ENCODE peak calls at places on chromosomes 3 and 15, in nine cellular contexts. X is esophagus muscularis mucosa, L is right lobe of liver, H is HepG2, O is upper lobe of right lung, V is stomach, U is colonic mucosa, J is hepatocyte, W is body of pancreas. Q is an unnamed sample.
A peak's percentile ranks its signal among the peaks of the same experiment; 100 is the strongest.

GRCh38 chr3:154522031-154522430 is 92.0 kb upstream of the GPR149 start:
- DNase-seq in X (no peak), L (no peak), H (no peak), O (no peak), V (no peak), U (no peak), J (no peak), W (no peak), Q (no peak)

GRCh38 chr15:70632079-70632850 is 131.1 kb downstream of the UACA start:
- DNase-seq in X (peak; percentile 70), L (no peak), H (no peak), O (no peak), V (no peak), U (no peak), J (peak; percentile 22), W (no peak), Q (no peak)

GRCh38 chr3:45105855-45106655 is 40.1 kb downstream of the CDCP1 start:
- DNase-seq in X (no peak), L (no peak), H (no peak), O (no peak), V (no peak), U (no peak), J (no peak), W (no peak), Q (no peak)

GRCh38 chr15:43808435-43808950 is 8.1 kb downstream of the HYPK start:
- DNase-seq in X (no peak), L (no peak), H (no peak), O (no peak), V (no peak), U (no peak), J (no peak), W (no peak), Q (no peak)

GRCh38 chr3:172607305-172608121 is 84.3 kb upstream of the TNFSF10 start:
- DNase-seq in X (peak; percentile 60), L (no peak), H (no peak), O (no peak), V (no peak), U (no peak), J (no peak), W (peak; percentile 39), Q (no peak)

GRCh38 chr3:42043116-42043796 is 47.9 kb upstream of the TRAK1 start:
- DNase-seq in X (no peak), L (no peak), H (peak; percentile 87), O (no peak), V (no peak), U (peak; percentile 19), J (peak; percentile 71), W (peak; percentile 30), Q (peak; percentile 73)

GRCh38 chr15:47711654-47712053 is 5.7 kb upstream of the SEMA6D start:
- DNase-seq in X (no peak), L (no peak), H (peak; percentile 1), O (no peak), V (no peak), U (no peak), J (no peak), W (no peak), Q (no peak)

GRCh38 chr3:49346797-49347251 is 7.0 kb upstream of the USP4 start:
- DNase-seq in X (no peak), L (no peak), H (no peak), O (no peak), V (no peak), U (no peak), J (no peak), W (no peak), Q (no peak)

GRCh38 chr3:29914861-29915524 is 634.1 kb downstream of the RBMS3 start:
- DNase-seq in X (no peak), L (no peak), H (no peak), O (no peak), V (no peak), U (no peak), J (peak; percentile 6), W (no peak), Q (no peak)

GRCh38 chr15:35595656-35596055 is 49.7 kb upstream of the DPH6 start:
- DNase-seq in X (no peak), L (no peak), H (no peak), O (no peak), V (no peak), U (no peak), J (no peak), W (no peak), Q (peak; percentile 45)

GRCh38 chr3:159418571-159419526 is 569.8 kb upstream of the IL12A start:
- DNase-seq in X (no peak), L (no peak), H (no peak), O (no peak), V (no peak), U (no peak), J (peak; percentile 13), W (no peak), Q (no peak)

GRCh38 chr15:49627407-49627877 is 6.6 kb downstream of the DTWD1 start:
- DNase-seq in X (no peak), L (no peak), H (peak; percentile 30), O (no peak), V (no peak), U (no peak), J (no peak), W (no peak), Q (no peak)

GRCh38 chr3:11845661-11846060 is 1.0 kb downstream of the TAMM41 start:
- DNase-seq in X (no peak), L (no peak), H (no peak), O (no peak), V (no peak), U (peak; percentile 19), J (peak; percentile 11), W (no peak), Q (no peak)

GRCh38 chr15:88954431-88955277 is 41.5 kb upstream of the MFGE8 start:
- DNase-seq in X (no peak), L (no peak), H (no peak), O (no peak), V (no peak), U (no peak), J (peak; percentile 11), W (peak; percentile 7), Q (peak; percentile 11)

GRCh38 chr15:26561994-26562730 is 210.7 kb downstream of the GABRB3 start:
- DNase-seq in X (no peak), L (no peak), H (no peak), O (no peak), V (no peak), U (no peak), J (no peak), W (no peak), Q (no peak)

GRCh38 chr3:84567796-84568195 is 391.0 kb upstream of the CADM2 start:
- DNase-seq in X (no peak), L (no peak), H (no peak), O (no peak), V (no peak), U (no peak), J (no peak), W (no peak), Q (no peak)

GRCh38 chr3:53795176-53795575 is 51.0 kb downstream of the CHDH start:
- DNase-seq in X (no peak), L (no peak), H (no peak), O (no peak), V (no peak), U (no peak), J (no peak), W (no peak), Q (no peak)

GRCh38 chr3:115975353-115975752 is 352.0 kb downstream of the GAP43 start:
- DNase-seq in X (no peak), L (no peak), H (peak; percentile 8), O (no peak), V (no peak), U (no peak), J (peak; percentile 19), W (no peak), Q (no peak)

GRCh38 chr3:23439080-23439479 is 236.0 kb downstream of the UBE2E2 start:
- DNase-seq in X (no peak), L (no peak), H (no peak), O (no peak), V (no peak), U (no peak), J (no peak), W (no peak), Q (no peak)
- H3K4me1 ChIP-seq in X (no peaks in the 10 kb centered on the region), L (no peaks in the 10 kb centered on the region), H (no peaks in the 10 kb centered on the region), O (no peaks in the 10 kb centered on the region), V (peaks cover 7% of the 10 kb centered on the region), U (no peaks in the 10 kb centered on the region), J (no peaks in the 10 kb centered on the region), W (no peaks in the 10 kb centered on the region), Q (peaks cover 16% of the 10 kb centered on the region)

DNA sequence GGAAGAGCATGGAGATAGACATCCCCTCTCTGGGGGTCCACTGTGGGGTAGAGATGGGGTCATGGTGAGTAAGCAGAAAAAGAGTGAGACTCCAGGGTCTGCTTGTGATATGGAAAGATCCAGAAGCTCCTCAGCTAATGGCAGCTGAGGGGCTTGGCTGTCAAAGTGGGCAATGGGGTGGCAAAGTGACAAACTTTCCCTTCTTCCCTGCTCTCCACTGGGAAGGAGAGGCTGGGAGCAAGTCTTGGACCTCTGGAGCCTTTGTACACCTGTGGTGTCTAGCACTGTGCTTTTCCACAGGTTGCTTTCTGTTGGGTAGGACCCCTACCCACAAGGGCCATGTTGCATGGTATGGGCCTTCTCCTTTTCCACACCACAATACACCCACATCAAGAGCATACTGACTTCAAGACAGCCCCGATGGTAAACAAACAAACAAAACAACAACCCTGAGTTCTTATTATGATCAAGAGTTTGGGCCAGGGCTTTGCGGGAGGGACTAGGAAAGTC is 3.5 kb downstream of the ITGA11 start:
- DNase-seq in X (no peak), L (peak; percentile 16), H (no peak), O (no peak), V (no peak), U (no peak), J (no peak), W (no peak), Q (no peak)
- TF ChIP-seq CTCF in X (no peak), L (no peak), H (no peak), O (no peak), V (no peak), U (no peak), J (no peak), W (no peak), Q (no peak)

DNA sequence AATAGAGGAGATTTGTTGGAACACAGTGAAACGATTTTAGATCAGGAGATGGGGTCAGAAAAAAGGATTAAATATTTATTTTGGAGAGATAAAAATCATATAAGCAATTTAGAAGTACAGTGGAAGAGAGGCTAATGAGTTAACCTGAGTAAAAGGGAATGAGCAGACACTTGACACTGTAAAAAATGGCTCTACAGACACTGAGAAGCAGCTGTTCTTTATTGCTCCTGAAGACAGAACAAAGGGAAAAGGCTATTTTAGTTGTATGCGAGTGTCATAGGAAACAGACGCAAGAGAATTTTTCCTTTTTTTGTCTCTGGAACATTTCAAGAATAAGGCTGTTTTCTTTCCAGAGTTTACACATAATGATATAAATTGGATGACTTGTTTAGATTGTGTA is 34.3 kb downstream of the ASTE1 start:
- DNase-seq in X (no peak), L (no peak), H (no peak), O (no peak), V (no peak), U (no peak), J (no peak), W (no peak), Q (no peak)
- H3K4me1 ChIP-seq in X (no peaks in the 10 kb centered on the region), L (no peaks in the 10 kb centered on the region), H (no peaks in the 10 kb centered on the region), O (no peaks in the 10 kb centered on the region), V (no peaks in the 10 kb centered on the region), U (no peaks in the 10 kb centered on the region), J (no peaks in the 10 kb centered on the region), W (no peaks in the 10 kb centered on the region), Q (no peaks in the 10 kb centered on the region)

DNA sequence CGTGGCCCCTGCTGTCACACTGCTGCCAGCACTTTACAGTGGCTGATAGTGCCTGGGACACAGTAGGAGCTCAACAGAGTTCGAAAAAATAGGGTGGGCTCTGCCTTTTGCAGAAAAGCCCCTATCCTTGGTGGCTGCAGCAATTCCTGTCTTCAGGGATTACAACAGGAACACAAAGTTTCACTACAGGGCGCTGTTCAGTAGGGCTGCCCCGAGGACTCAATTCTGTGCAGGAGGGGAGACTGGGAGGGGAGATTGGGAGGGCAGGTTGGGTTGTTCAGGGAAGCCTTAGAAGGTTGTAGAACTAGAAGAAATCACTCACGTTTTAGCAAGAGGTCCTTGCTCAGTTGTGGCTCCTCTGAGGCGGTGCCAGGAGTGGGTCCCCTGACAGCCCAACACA is 138.0 kb upstream of the TPM1 start:
- DNase-seq in X (no peak), L (no peak), H (no peak), O (no peak), V (no peak), U (no peak), J (no peak), W (no peak), Q (no peak)
- TF ChIP-seq CTCF in X (no peak), L (no peak), H (no peak), O (no peak), V (no peak), U (no peak), J (no peak), W (no peak), Q (no peak)